ENCODE peak calls at places on chromosomes 6 and 20, in eight cellular contexts. One of them, this sample, is unnamed.

GRCh38 chr6:99933129-99933528 is 60.9 kb downstream of the MCHR2 start:
- DNase-seq in ELF-1: no peak
- DNase-seq in lower leg skin: no peak
- DNase-seq in effector CD4-positive, alpha-beta T cell: no peak
- DNase-seq in NCI-H774: no peak
- DNase-seq in neural crest cell: no peak
- DNase-seq in DMS153: no peak
- DNase-seq in cardiac muscle cell: no peak
- DNase-seq in this sample: no peak

GRCh38 chr6:2734517-2735076 is 16.1 kb downstream of the MYLK4 start:
- DNase-seq in lower leg skin: no peak
- DNase-seq in neural crest cell: no peak
- DNase-seq in NCI-H774: no peak
- DNase-seq in cardiac muscle cell: peak
- DNase-seq in ELF-1: no peak
- DNase-seq in DMS153: no peak
- DNase-seq in effector CD4-positive, alpha-beta T cell: no peak
- DNase-seq in this sample: peak

GRCh38 chr20:35263609-35264223 is 14.2 kb downstream of the MMP24OS start:
- DNase-seq in neural crest cell: no peak
- DNase-seq in effector CD4-positive, alpha-beta T cell: no peak
- DNase-seq in ELF-1: no peak
- DNase-seq in cardiac muscle cell: no peak
- DNase-seq in lower leg skin: no peak
- DNase-seq in NCI-H774: no peak
- DNase-seq in DMS153: no peak
- DNase-seq in this sample: no peak

GRCh38 chr20:1632228-1632577 is 12.4 kb upstream of the SIRPB1 start:
- DNase-seq in cardiac muscle cell: no peak
- DNase-seq in effector CD4-positive, alpha-beta T cell: no peak
- DNase-seq in neural crest cell: no peak
- DNase-seq in DMS153: no peak
- DNase-seq in ELF-1: no peak
- DNase-seq in lower leg skin: no peak
- DNase-seq in NCI-H774: no peak
- DNase-seq in this sample: no peak

GRCh38 chr6:163828038-163828790 is 413.7 kb downstream of the QKI start:
- DNase-seq in DMS153: no peak
- DNase-seq in effector CD4-positive, alpha-beta T cell: no peak
- DNase-seq in neural crest cell: no peak
- DNase-seq in NCI-H774: no peak
- DNase-seq in cardiac muscle cell: no peak
- DNase-seq in ELF-1: no peak
- DNase-seq in lower leg skin: peak
- DNase-seq in this sample: no peak

GRCh38 chr6:110495949-110496348 is 19.5 kb upstream of the SLC22A16 start:
- DNase-seq in cardiac muscle cell: peak
- DNase-seq in lower leg skin: no peak
- DNase-seq in ELF-1: peak
- DNase-seq in effector CD4-positive, alpha-beta T cell: no peak
- DNase-seq in NCI-H774: no peak
- DNase-seq in DMS153: no peak
- DNase-seq in neural crest cell: no peak
- DNase-seq in this sample: peak

GRCh38 chr6:143901885-143902708 is 37.8 kb downstream of the ZC2HC1B start:
- DNase-seq in ELF-1: no peak
- DNase-seq in lower leg skin: peak
- DNase-seq in effector CD4-positive, alpha-beta T cell: no peak
- DNase-seq in cardiac muscle cell: peak
- DNase-seq in neural crest cell: no peak
- DNase-seq in NCI-H774: no peak
- DNase-seq in DMS153: no peak
- DNase-seq in this sample: peak

GRCh38 chr20:22807646-22808045 is 223.3 kb upstream of the FOXA2 start:
- DNase-seq in lower leg skin: no peak
- DNase-seq in DMS153: no peak
- DNase-seq in ELF-1: no peak
- DNase-seq in NCI-H774: peak
- DNase-seq in effector CD4-positive, alpha-beta T cell: no peak
- DNase-seq in cardiac muscle cell: no peak
- DNase-seq in neural crest cell: no peak
- DNase-seq in this sample: no peak

GRCh38 chr20:34970193-34971037 is 14.7 kb downstream of the MYH7B start:
- DNase-seq in effector CD4-positive, alpha-beta T cell: no peak
- DNase-seq in lower leg skin: no peak
- DNase-seq in NCI-H774: no peak
- DNase-seq in ELF-1: no peak
- DNase-seq in DMS153: no peak
- DNase-seq in cardiac muscle cell: no peak
- DNase-seq in neural crest cell: no peak
- DNase-seq in this sample: no peak

GRCh38 chr6:108250240-108250866 is 10.5 kb downstream of the SNX3 start:
- DNase-seq in effector CD4-positive, alpha-beta T cell: no peak
- DNase-seq in neural crest cell: no peak
- DNase-seq in DMS153: no peak
- DNase-seq in NCI-H774: no peak
- DNase-seq in ELF-1: peak
- DNase-seq in lower leg skin: no peak
- DNase-seq in cardiac muscle cell: no peak
- DNase-seq in this sample: peak

GRCh38 chr20:682123-682522 is 6.5 kb upstream of the SCRT2 start:
- DNase-seq in lower leg skin: no peak
- DNase-seq in DMS153: no peak
- DNase-seq in neural crest cell: no peak
- DNase-seq in effector CD4-positive, alpha-beta T cell: no peak
- DNase-seq in ELF-1: no peak
- DNase-seq in NCI-H774: no peak
- DNase-seq in cardiac muscle cell: no peak
- DNase-seq in this sample: no peak

GRCh38 chr6:42104807-42105713 is 37.4 kb downstream of the C6orf132 start:
- DNase-seq in effector CD4-positive, alpha-beta T cell: no peak
- DNase-seq in NCI-H774: no peak
- DNase-seq in lower leg skin: no peak
- DNase-seq in neural crest cell: no peak
- DNase-seq in cardiac muscle cell: no peak
- DNase-seq in DMS153: no peak
- DNase-seq in ELF-1: no peak
- DNase-seq in this sample: peak

GRCh38 chr6:40348591-40348990 is 238.6 kb downstream of the LRFN2 start:
- DNase-seq in effector CD4-positive, alpha-beta T cell: no peak
- DNase-seq in neural crest cell: no peak
- DNase-seq in ELF-1: no peak
- DNase-seq in DMS153: no peak
- DNase-seq in lower leg skin: no peak
- DNase-seq in NCI-H774: no peak
- DNase-seq in cardiac muscle cell: no peak
- DNase-seq in this sample: no peak

GRCh38 chr20:34571753-34572152 is 13.2 kb downstream of the MAP1LC3A start:
- DNase-seq in NCI-H774: no peak
- DNase-seq in cardiac muscle cell: no peak
- DNase-seq in neural crest cell: no peak
- DNase-seq in ELF-1: no peak
- DNase-seq in DMS153: no peak
- DNase-seq in effector CD4-positive, alpha-beta T cell: no peak
- DNase-seq in lower leg skin: no peak
- DNase-seq in this sample: peak

GRCh38 chr20:57757767-57758166 is 48.0 kb upstream of the PMEPA1 start:
- DNase-seq in lower leg skin: no peak
- DNase-seq in NCI-H774: no peak
- DNase-seq in neural crest cell: no peak
- DNase-seq in ELF-1: no peak
- DNase-seq in effector CD4-positive, alpha-beta T cell: no peak
- DNase-seq in cardiac muscle cell: no peak
- DNase-seq in DMS153: no peak
- DNase-seq in this sample: no peak

GRCh38 chr6:159979136-159979874 is 10.4 kb downstream of the IGF2R start:
- DNase-seq in NCI-H774: peak
- DNase-seq in DMS153: peak
- DNase-seq in effector CD4-positive, alpha-beta T cell: peak
- DNase-seq in ELF-1: peak
- DNase-seq in lower leg skin: no peak
- DNase-seq in cardiac muscle cell: peak
- DNase-seq in neural crest cell: no peak
- DNase-seq in this sample: peak

GRCh38 chr20:52004720-52005119 is 186.9 kb downstream of the ZFP64 start:
- DNase-seq in lower leg skin: no peak
- DNase-seq in ELF-1: no peak
- DNase-seq in DMS153: no peak
- DNase-seq in NCI-H774: no peak
- DNase-seq in neural crest cell: no peak
- DNase-seq in effector CD4-positive, alpha-beta T cell: no peak
- DNase-seq in cardiac muscle cell: no peak
- DNase-seq in this sample: no peak

GRCh38 chr6:20400476-20401402 is 940 bp upstream of the E2F3 start:
- DNase-seq in NCI-H774: no peak
- DNase-seq in effector CD4-positive, alpha-beta T cell: peak
- DNase-seq in DMS153: no peak
- DNase-seq in lower leg skin: no peak
- DNase-seq in cardiac muscle cell: peak
- DNase-seq in neural crest cell: peak
- DNase-seq in ELF-1: no peak
- DNase-seq in this sample: peak

GRCh38 chr6:130473886-130474285 is 108.1 kb downstream of the TMEM200A start:
- DNase-seq in ELF-1: no peak
- DNase-seq in effector CD4-positive, alpha-beta T cell: no peak
- DNase-seq in neural crest cell: no peak
- DNase-seq in cardiac muscle cell: no peak
- DNase-seq in NCI-H774: peak
- DNase-seq in lower leg skin: no peak
- DNase-seq in DMS153: no peak
- DNase-seq in this sample: no peak

GRCh38 chr20:61725966-61726365 is 339.7 kb downstream of the TAF4 start:
- DNase-seq in DMS153: no peak
- DNase-seq in effector CD4-positive, alpha-beta T cell: no peak
- DNase-seq in neural crest cell: no peak
- DNase-seq in ELF-1: no peak
- DNase-seq in lower leg skin: no peak
- DNase-seq in cardiac muscle cell: no peak
- DNase-seq in NCI-H774: no peak
- DNase-seq in this sample: no peak

GRCh38 chr20:58714340-58714922 is 21.8 kb downstream of the NPEPL1 start:
- DNase-seq in ELF-1: no peak
- DNase-seq in lower leg skin: peak
- DNase-seq in cardiac muscle cell: no peak
- DNase-seq in effector CD4-positive, alpha-beta T cell: no peak
- DNase-seq in neural crest cell: no peak
- DNase-seq in DMS153: no peak
- DNase-seq in NCI-H774: no peak
- DNase-seq in this sample: no peak

GRCh38 chr6:54428437-54428836 is 120.2 kb downstream of the TINAG start:
- DNase-seq in cardiac muscle cell: no peak
- DNase-seq in ELF-1: no peak
- DNase-seq in NCI-H774: no peak
- DNase-seq in lower leg skin: no peak
- DNase-seq in neural crest cell: no peak
- DNase-seq in effector CD4-positive, alpha-beta T cell: no peak
- DNase-seq in DMS153: no peak
- DNase-seq in this sample: no peak

GRCh38 chr6:103507052-103507451 is 1352.7 kb downstream of the HACE1 start:
- DNase-seq in DMS153: no peak
- DNase-seq in ELF-1: no peak
- DNase-seq in cardiac muscle cell: no peak
- DNase-seq in effector CD4-positive, alpha-beta T cell: no peak
- DNase-seq in neural crest cell: no peak
- DNase-seq in lower leg skin: no peak
- DNase-seq in NCI-H774: no peak
- DNase-seq in this sample: no peak

This sample was measured in mesendoderm.